ENCODE peak calls at places on chromosomes 12 and 14, in six cellular contexts. V is testis, I is A549, D is breast epithelium, O is body of pancreas, Q is adrenal gland. L is an unnamed sample.

GRCh38 chr14:59117754-59118153 is 70.7 kb upstream of the DAAM1 start:
- DNase-seq in V (no peak), I (no peak), D (no peak), O (no peak), Q (no peak), L (no peak)

GRCh38 chr14:74905595-74906142 is 17.4 kb downstream of the RPS6KL1 start:
- DNase-seq in V (peak), I (peak), D (no peak), O (peak), Q (peak), L (peak)

GRCh38 chr14:91835197-91835919 is 32.0 kb downstream of the TC2N start:
- DNase-seq in V (no peak), I (no peak), D (no peak), O (no peak), Q (no peak), L (no peak)

GRCh38 chr14:32908487-32909084 is 30.1 kb upstream of the NPAS3 start:
- DNase-seq in V (no peak), I (no peak), D (no peak), O (no peak), Q (no peak), L (no peak)

GRCh38 chr12:132123970-132124765 is 20.0 kb downstream of the DDX51 start:
- DNase-seq in V (no peak), I (no peak), D (no peak), O (no peak), Q (no peak), L (no peak)

GRCh38 chr12:64752833-64753238 is 6.4 kb downstream of the GNS start:
- DNase-seq in V (no peak), I (no peak), D (no peak), O (no peak), Q (no peak), L (no peak)

GRCh38 chr12:104578453-104578852 is 121.7 kb downstream of the CHST11 start:
- DNase-seq in V (no peak), I (peak), D (no peak), O (no peak), Q (peak), L (no peak)

GRCh38 chr14:49966971-49967630 is 74.2 kb downstream of the ARF6 start:
- DNase-seq in V (no peak), I (no peak), D (no peak), O (no peak), Q (no peak), L (no peak)

GRCh38 chr14:26765768-26766550 is 168.1 kb upstream of the NOVA1 start:
- DNase-seq in V (peak), I (no peak), D (no peak), O (no peak), Q (no peak), L (peak)

GRCh38 chr12:30985814-30986452 is 59.4 kb downstream of the TSPAN11 start:
- DNase-seq in V (peak), I (peak), D (no peak), O (peak), Q (peak), L (peak)

GRCh38 chr12:46414591-46415268 is 42.2 kb upstream of the SLC38A2 start:
- DNase-seq in V (no peak), I (no peak), D (no peak), O (no peak), Q (no peak), L (no peak)

GRCh38 chr12:93772003-93772402 is 94.8 kb downstream of the CRADD start:
- DNase-seq in V (no peak), I (no peak), D (no peak), O (no peak), Q (no peak), L (no peak)

GRCh38 chr12:115542656-115543055 is 734.8 kb downstream of the MED13L start:
- DNase-seq in V (no peak), I (no peak), D (peak), O (no peak), Q (no peak), L (no peak)

GRCh38 chr12:80551897-80552296 is 107.9 kb downstream of the PTPRQ start:
- DNase-seq in V (no peak), I (peak), D (no peak), O (no peak), Q (peak), L (no peak)

GRCh38 chr12:16088421-16088820 is 177.3 kb downstream of the DERA start:
- DNase-seq in V (no peak), I (no peak), D (no peak), O (no peak), Q (no peak), L (no peak)

GRCh38 chr14:36264595-36264994 is 55.8 kb downstream of the MBIP start:
- DNase-seq in V (no peak), I (no peak), D (no peak), O (no peak), Q (no peak), L (no peak)

GRCh38 chr12:104296718-104297117 is 6.8 kb upstream of the EID3 start:
- DNase-seq in V (no peak), I (no peak), D (no peak), O (no peak), Q (no peak), L (no peak)

GRCh38 chr14:33979613-33980276 is 28.9 kb upstream of the EGLN3 start:
- DNase-seq in V (no peak), I (no peak), D (no peak), O (no peak), Q (no peak), L (no peak)

GRCh38 chr14:56224179-56224578 is 106.0 kb downstream of the PELI2 start:
- DNase-seq in V (no peak), I (no peak), D (no peak), O (no peak), Q (no peak), L (no peak)

GRCh38 chr12:14716848-14717444 is 20.5 kb upstream of the GUCY2C start:
- DNase-seq in V (peak), I (peak), D (no peak), O (peak), Q (peak), L (no peak)

GRCh38 chr14:54776361-54777001 is 126.1 kb downstream of the GCH1 start:
- DNase-seq in V (peak), I (no peak), D (no peak), O (no peak), Q (peak), L (no peak)

GRCh38 chr14:103378042-103378854 is 7.0 kb upstream of the MARK3 start:
- DNase-seq in V (peak), I (no peak), D (no peak), O (no peak), Q (no peak), L (no peak)

GRCh38 chr12:93297536-93297935 is 80.2 kb upstream of the NUDT4 start:
- DNase-seq in V (no peak), I (no peak), D (no peak), O (no peak), Q (no peak), L (no peak)

GRCh38 chr12:1474059-1474537 is 120.3 kb downstream of the FBXL14 start:
- DNase-seq in V (no peak), I (peak), D (no peak), O (no peak), Q (no peak), L (no peak)

GRCh38 chr14:86799244-86799647 is 1193.7 kb downstream of the GALC start:
- DNase-seq in V (peak), I (no peak), D (no peak), O (no peak), Q (peak), L (no peak)

GRCh38 chr14:75274899-75275569 is 3.6 kb upstream of the FOS start:
- DNase-seq in V (peak), I (no peak), D (peak), O (no peak), Q (peak), L (no peak)

GRCh38 chr12:24911284-24911791 is 37.6 kb downstream of the BCAT1 start:
- DNase-seq in V (no peak), I (no peak), D (no peak), O (no peak), Q (no peak), L (no peak)

GRCh38 chr12:51270067-51270846 is at the start of gene SMAGP:
- DNase-seq in V (peak), I (peak), D (peak), O (peak), Q (peak), L (peak)
- TF ChIP-seq POLR2A in V (no peak), I (peak), D (no peak), O (peak), Q (peak), L (no peak)

DNA sequence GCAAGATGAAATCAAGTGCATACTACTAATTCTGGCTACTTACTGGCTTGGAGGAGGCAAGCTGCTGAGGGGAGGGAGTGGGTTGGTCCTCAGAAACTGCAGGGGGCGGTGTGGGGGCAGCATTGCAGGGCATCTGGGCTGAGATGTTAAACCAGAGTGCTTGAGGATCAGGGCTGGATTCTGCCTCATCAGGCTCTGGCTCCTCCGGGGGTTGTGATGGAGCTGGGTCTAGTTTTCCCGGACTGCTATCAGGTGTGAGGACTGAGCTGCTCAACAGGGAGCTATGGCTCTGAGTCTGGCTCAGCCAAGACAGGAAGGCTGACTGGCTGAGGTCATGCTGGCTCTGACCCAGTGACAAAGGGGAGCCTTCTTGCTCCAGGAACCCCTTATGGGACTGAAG is 28.6 kb downstream of the BAZ2A start:
- DNase-seq in V (no peak), I (peak), D (no peak), O (no peak), Q (no peak), L (no peak)
- TF ChIP-seq CTCF in V (no peak), I (peak), D (no peak), O (peak), Q (no peak), L (no peak)

GRCh38 chr12:6363330-6364036 is 11.9 kb downstream of the SCNN1A start:
- DNase-seq in V (peak), I (peak), D (no peak), O (peak), Q (peak), L (peak)
- TF ChIP-seq POLR2A in V (no peak), I (peak), D (peak), O (peak), Q (peak), L (peak)

GRCh38 chr12:129190827-129191226 is 337.5 kb downstream of the GLT1D1 start:
- DNase-seq in V (no peak), I (no peak), D (no peak), O (no peak), Q (no peak), L (no peak)

GRCh38 chr12:129196927-129197326 is 343.6 kb downstream of the GLT1D1 start:
- DNase-seq in V (no peak), I (no peak), D (no peak), O (no peak), Q (no peak), L (no peak)

GRCh38 chr12:129195081-129195480 is 341.8 kb downstream of the GLT1D1 start:
- DNase-seq in V (no peak), I (no peak), D (no peak), O (no peak), Q (no peak), L (no peak)

GRCh38 chr12:129193263-129193871 is 340.1 kb downstream of the GLT1D1 start:
- DNase-seq in V (peak), I (peak), D (no peak), O (peak), Q (no peak), L (no peak)
- TF ChIP-seq CTCF in V (peak), I (no peak), D (no peak), O (peak), Q (peak), L (no peak)

DNA sequence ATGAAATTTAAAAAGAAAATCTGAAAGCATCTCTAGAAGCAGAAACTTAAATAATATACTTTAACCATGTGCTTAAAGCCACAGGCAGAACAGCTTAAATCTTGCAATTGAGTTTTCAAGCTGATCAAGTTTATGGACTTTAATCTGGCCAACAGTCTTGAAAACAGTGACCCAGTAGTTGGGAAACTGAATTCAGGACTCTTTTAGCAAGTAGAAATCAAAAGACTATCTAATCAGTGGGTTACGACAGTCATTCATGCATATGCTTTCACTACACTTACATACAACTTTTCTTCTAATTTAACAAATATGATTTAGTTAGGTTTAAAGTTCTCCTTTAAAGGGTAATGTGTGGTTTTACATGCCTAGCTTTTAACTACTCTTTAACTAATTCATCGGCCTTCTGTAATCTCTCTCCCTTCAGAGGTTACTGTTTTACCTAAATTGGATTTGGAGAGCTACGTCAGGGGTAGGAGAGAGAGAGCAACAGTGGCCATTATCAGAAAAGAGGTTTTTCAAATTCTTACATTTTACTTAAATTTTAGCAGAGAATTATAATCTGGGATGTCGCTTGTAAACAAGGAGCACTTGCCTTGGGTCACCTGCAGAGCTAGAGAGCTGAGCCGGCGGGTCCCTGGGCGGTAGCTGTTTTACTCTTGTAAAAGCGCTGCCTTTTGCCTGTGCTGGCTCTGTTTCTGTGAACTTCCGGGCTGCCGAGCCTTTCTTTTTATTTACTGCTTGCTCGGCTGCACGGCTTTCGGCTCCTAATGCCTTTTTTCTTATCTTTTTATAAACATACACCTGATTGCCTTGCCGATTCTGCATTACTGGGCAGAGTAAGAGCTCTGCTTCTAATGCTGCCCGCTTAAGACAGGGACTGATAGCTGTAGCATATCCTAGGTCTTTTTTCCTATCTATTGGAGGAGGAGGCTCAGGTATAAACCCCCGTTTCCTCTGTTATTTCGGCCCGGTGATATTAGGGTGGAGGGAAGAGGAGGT is 17.4 kb upstream of the LYZ start:
- DNase-seq in V (peak), I (no peak), D (no peak), O (peak), Q (peak), L (peak)
- TF ChIP-seq POLR2A in V (no peak), I (no peak), D (no peak), O (peak), Q (peak), L (no peak)

GRCh38 chr12:57521475-57522018 is 1.1 kb upstream of the MBD6 start:
- DNase-seq in V (peak), I (no peak), D (peak), O (peak), Q (peak), L (peak)
- TF ChIP-seq CTCF in V (no peak), I (no peak), D (no peak), O (peak), Q (no peak), L (no peak)

GRCh38 chr12:26156201-26156871 is 31.5 kb upstream of the BHLHE41 start:
- DNase-seq in V (no peak), I (no peak), D (no peak), O (no peak), Q (no peak), L (no peak)
- TF ChIP-seq POLR2A in V (no peak), I (no peak), D (no peak), O (no peak), Q (no peak), L (no peak)

GRCh38 chr12:12562585-12563245 is at the start of gene DUSP16:
- DNase-seq in V (peak), I (peak), D (peak), O (peak), Q (peak), L (peak)
- TF ChIP-seq CTCF in V (no peak), I (peak), D (no peak), O (peak), Q (no peak), L (peak)

DNA sequence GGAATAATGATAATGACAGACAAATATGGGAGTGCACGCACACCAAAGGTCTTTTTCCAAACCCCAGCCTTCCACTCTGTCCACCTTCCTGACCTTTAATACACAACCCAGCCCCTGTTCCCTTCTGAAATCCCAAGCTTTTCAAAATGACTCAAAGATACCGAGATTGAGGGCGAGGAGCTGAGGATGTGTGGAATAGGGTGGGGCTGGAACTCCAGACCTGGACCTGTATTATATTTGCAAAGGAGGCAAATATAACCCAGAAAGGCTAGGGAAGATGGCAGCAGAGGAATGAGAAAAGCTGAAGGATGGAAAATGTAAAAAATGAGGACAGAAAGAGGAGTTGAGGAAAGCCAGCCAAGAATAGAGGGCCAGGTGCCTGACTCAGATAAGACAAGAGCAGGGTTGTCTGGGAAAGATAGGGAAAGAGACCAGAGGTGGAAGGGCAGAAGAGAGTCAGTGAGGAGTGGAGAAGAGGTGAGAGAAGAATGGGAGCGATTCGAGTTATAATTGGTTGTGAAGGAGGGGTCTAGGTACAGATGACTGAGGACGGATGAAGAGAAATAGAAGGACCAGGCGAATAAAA is 1.0 kb upstream of the PTMS start:
- DNase-seq in V (no peak), I (peak), D (no peak), O (no peak), Q (no peak), L (no peak)
- TF ChIP-seq POLR2A in V (no peak), I (peak), D (no peak), O (no peak), Q (no peak), L (no peak)

GRCh38 chr14:69154779-69155178 is 1.9 kb upstream of the DCAF5 start:
- DNase-seq in V (peak), I (peak), D (no peak), O (peak), Q (peak), L (no peak)
- TF ChIP-seq CTCF in V (no peak), I (no peak), D (no peak), O (peak), Q (no peak), L (no peak)